ENCODE peak calls at places on chromosomes 4 and X, in seven cellular contexts. F is mesenchymal stem cell, W is GM23338, P is DND-41, Q is PC-3, X is astrocyte, U is hepatocyte. O is an unnamed sample.

GRCh38 chrX:131762802-131763234 is 218.9 kb downstream of the OR13H1 start:
- DNase-seq in U (no peak), F (no peak), W (peak), Q (peak), X (peak), P (no peak), O (peak)

GRCh38 chrX:152915541-152916241 is 17.8 kb downstream of the ZNF185 start:
- DNase-seq in W (peak), U (peak), P (peak), F (peak), X (peak), Q (peak), O (peak)

GRCh38 chr4:163748474-163748873 is 254.0 kb downstream of the TMA16 start:
- DNase-seq in F (peak), W (no peak), Q (peak), P (no peak), U (peak), X (no peak), O (no peak)

GRCh38 chrX:23952984-23953907 is 45.4 kb downstream of the CXorf58 start:
- DNase-seq in F (no peak), U (no peak), Q (no peak), W (peak), P (peak), X (no peak), O (peak)

GRCh38 chr4:94653095-94653649 is 104.6 kb upstream of the BMPR1B start:
- DNase-seq in Q (no peak), X (peak), F (no peak), P (no peak), W (no peak), U (no peak), O (no peak)

GRCh38 chr4:15414601-15415091 is 13.2 kb upstream of the C1QTNF7 start:
- DNase-seq in W (no peak), P (no peak), U (no peak), Q (peak), X (peak), F (no peak), O (no peak)

GRCh38 chr4:183600189-183600685 is 58.7 kb downstream of the RWDD4 start:
- DNase-seq in F (peak), W (peak), X (no peak), U (no peak), P (no peak), Q (peak), O (peak)

GRCh38 chr4:154807042-154807630 is 26.1 kb downstream of the RBM46 start:
- DNase-seq in U (peak), W (peak), Q (peak), F (peak), P (no peak), X (peak), O (peak)

GRCh38 chrX:13742397-13743176 is 8.0 kb downstream of the OFD1 start:
- DNase-seq in F (peak), U (peak), P (no peak), W (peak), Q (no peak), X (no peak), O (no peak)

GRCh38 chr4:98627883-98628282 is 30.5 kb downstream of the TSPAN5 start:
- DNase-seq in U (no peak), X (peak), Q (peak), P (no peak), F (no peak), W (no peak), O (no peak)

GRCh38 chrX:153946910-153947769 is 2.7 kb upstream of the RENBP start:
- DNase-seq in U (peak), P (peak), X (peak), W (peak), Q (peak), F (peak), O (peak)

GRCh38 chr4:139814285-139815015 is 148.8 kb downstream of the MGST2 start:
- DNase-seq in Q (no peak), U (no peak), X (peak), F (peak), P (no peak), W (no peak), O (no peak)

GRCh38 chrX:49754238-49754857 is 58.6 kb upstream of the PAGE1 start:
- DNase-seq in U (peak), Q (peak), W (peak), X (peak), P (peak), F (peak), O (peak)

GRCh38 chr4:4990857-4991540 is 28.3 kb downstream of the CYTL1 start:
- DNase-seq in F (peak), U (peak), Q (peak), X (peak), P (no peak), W (no peak), O (no peak)

GRCh38 chrX:79325263-79325958 is 41.7 kb downstream of the ITM2A start:
- DNase-seq in W (peak), U (no peak), P (no peak), X (no peak), F (no peak), Q (peak), O (no peak)

GRCh38 chrX:47160781-47161180 is 15.8 kb downstream of the RBM10 start:
- DNase-seq in F (no peak), Q (no peak), U (no peak), P (no peak), W (no peak), X (no peak), O (no peak)

GRCh38 chrX:30965751-30966150 is 76.7 kb upstream of the TAB3 start:
- DNase-seq in W (no peak), Q (no peak), X (no peak), F (no peak), U (no peak), P (no peak), O (no peak)

GRCh38 chrX:71976753-71977152 is 66.1 kb downstream of the NHSL2 start:
- DNase-seq in W (no peak), F (no peak), X (no peak), U (no peak), Q (no peak), P (no peak), O (no peak)

GRCh38 chr4:5238106-5238505 is 186.8 kb downstream of the STK32B start:
- DNase-seq in X (peak), P (no peak), F (no peak), W (no peak), U (no peak), Q (no peak), O (no peak)

GRCh38 chr4:75412746-75413145 is 101.5 kb downstream of the RCHY1 start:
- DNase-seq in F (no peak), P (no peak), Q (no peak), W (no peak), X (no peak), U (no peak), O (no peak)

GRCh38 chr4:80186666-80187065 is 10.6 kb upstream of the PRDM8 start:
- DNase-seq in X (no peak), Q (no peak), W (no peak), U (no peak), P (no peak), F (no peak), O (no peak)

GRCh38 chrX:101260435-101260834 is 30.7 kb downstream of the TAF7L start:
- DNase-seq in F (peak), P (no peak), U (peak), X (no peak), Q (peak), W (peak), O (peak)

GRCh38 chr4:123438031-123438430 is 41.4 kb downstream of the SPRY1 start:
- DNase-seq in W (no peak), U (no peak), F (peak), P (no peak), Q (no peak), X (no peak), O (no peak)

GRCh38 chr4:43339435-43339834 is 446.9 kb downstream of the GRXCR1 start:
- DNase-seq in X (peak), U (no peak), F (peak), Q (peak), W (no peak), P (no peak), O (no peak)

GRCh38 chr4:96916731-96917130 is 1076.8 kb downstream of the PDHA2 start:
- DNase-seq in X (no peak), P (no peak), W (peak), U (no peak), Q (no peak), F (no peak), O (no peak)

GRCh38 chrX:40687169-40687568 is 39.8 kb upstream of the CXorf38 start:
- DNase-seq in Q (no peak), P (no peak), X (no peak), W (no peak), F (no peak), U (no peak), O (no peak)

GRCh38 chrX:124275167-124275894 is 57.1 kb upstream of the TEX13D start:
- DNase-seq in F (no peak), W (no peak), X (no peak), P (no peak), Q (no peak), U (no peak), O (no peak)

GRCh38 chr4:98728433-98728832 is 70.0 kb upstream of the TSPAN5 start:
- DNase-seq in F (peak), Q (peak), X (peak), P (peak), W (no peak), U (peak), O (no peak)

GRCh38 chr4:52093466-52093865 is 42.4 kb downstream of the SPATA18 start:
- DNase-seq in Q (no peak), F (no peak), P (no peak), U (no peak), X (no peak), W (no peak), O (no peak)

GRCh38 chr4:119733431-119733830 is 104.8 kb upstream of the PDE5A start:
- DNase-seq in F (peak), P (no peak), Q (peak), X (peak), U (no peak), W (no peak), O (no peak)

GRCh38 chr4:183636488-183636887 is 22.5 kb downstream of the RWDD4 start:
- DNase-seq in U (peak), Q (peak), X (no peak), F (no peak), W (peak), P (no peak), O (no peak)

GRCh38 chr4:88320780-88321373 is 36.5 kb upstream of the PPM1K start:
- DNase-seq in X (peak), F (peak), Q (peak), W (peak), U (no peak), P (peak), O (peak)

GRCh38 chr4:7980036-7980435 is 40.4 kb upstream of the AFAP1 start:
- DNase-seq in F (no peak), U (no peak), X (peak), P (no peak), W (no peak), Q (peak), O (no peak)

GRCh38 chr4:16270654-16271328 is 44.5 kb upstream of the TAPT1 start:
- DNase-seq in W (peak), F (no peak), P (no peak), Q (peak), X (no peak), U (no peak), O (no peak)

GRCh38 chr4:123443401-123444297 is 47.1 kb downstream of the SPRY1 start:
- DNase-seq in U (no peak), Q (no peak), F (peak), W (peak), P (peak), X (no peak), O (no peak)

DNA sequence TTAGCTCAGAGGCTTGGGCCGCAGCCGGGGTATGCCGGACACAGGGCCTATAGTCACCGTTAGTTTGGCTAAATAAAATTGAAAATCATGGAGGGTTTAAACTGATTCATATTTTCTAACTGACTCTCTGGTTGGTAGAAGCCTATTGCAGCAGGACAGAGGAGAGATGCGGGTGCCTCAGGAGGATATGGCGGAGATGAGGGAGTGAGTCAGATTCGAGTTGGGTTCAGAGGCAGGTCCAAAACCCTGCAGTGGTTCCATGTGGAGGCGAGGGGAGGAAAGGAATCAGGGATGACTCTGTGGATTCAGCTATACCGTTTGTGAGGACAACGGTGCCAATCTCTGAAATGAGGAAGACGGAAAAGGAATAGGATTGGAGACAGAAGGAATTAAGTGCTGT is 176.6 kb downstream of the PALLD start:
- DNase-seq in P (no peak), Q (no peak), U (no peak), F (no peak), W (no peak), X (no peak), O (no peak)
- H2AFZ ChIP-seq in P (no peak), Q (no peak), U (no peak), F (no peak), W (no peak), X (no peak), O (no peak)

DNA sequence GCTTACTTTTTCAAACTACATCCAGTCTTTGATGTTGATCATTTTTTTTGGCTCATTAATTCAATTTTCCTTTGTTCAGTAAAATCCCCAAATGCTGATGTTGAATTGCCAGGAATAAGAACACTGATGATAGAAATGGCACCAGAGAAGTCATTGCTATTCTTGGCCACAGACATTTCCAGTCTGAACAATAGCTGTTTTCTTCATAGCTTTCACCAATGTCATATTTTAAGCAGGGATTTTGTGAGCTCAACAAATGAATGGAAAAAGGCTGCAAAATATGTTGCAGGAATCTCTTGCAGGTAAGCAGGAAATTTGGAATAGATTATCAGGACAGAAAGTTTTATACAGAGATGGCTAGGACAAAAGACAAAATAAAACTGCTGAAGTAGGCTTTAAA is 40.5 kb upstream of the GLRB start:
- DNase-seq in X (no peak), Q (no peak), W (no peak), U (no peak), P (no peak), F (no peak), O (no peak)
- H2AFZ ChIP-seq in X (no peak), Q (no peak), W (no peak), U (no peak), P (no peak), F (no peak), O (no peak)

GRCh38 chrX:120036704-120037103 is 40.8 kb downstream of the RHOXF2B start:
- DNase-seq in W (peak), F (no peak), X (no peak), Q (no peak), U (no peak), P (no peak), O (no peak)
- H2AFZ ChIP-seq in W (no peak), F (no peak), X (no peak), Q (no peak), U (no peak), P (no peak), O (no peak)

GRCh38 chr4:82890602-82890912 is 396 bp downstream of the SEC31A start:
- DNase-seq in X (no peak), W (no peak), U (no peak), F (no peak), Q (peak), P (no peak), O (no peak)
- H2AFZ ChIP-seq in X (peak), W (peak), U (peak), F (no peak), Q (peak), P (peak), O (peak)

GRCh38 chrX:110086916-110087484 is 84.1 kb downstream of the TMEM164 start:
- DNase-seq in W (peak), P (no peak), X (peak), Q (peak), U (peak), F (peak), O (no peak)

GRCh38 chrX:110082156-110082555 is 79.2 kb downstream of the TMEM164 start:
- DNase-seq in U (no peak), F (peak), Q (peak), X (peak), P (no peak), W (no peak), O (no peak)

GRCh38 chrX:110086162-110086915 is 83.4 kb downstream of the TMEM164 start:
- DNase-seq in P (no peak), F (peak), U (no peak), Q (peak), W (no peak), X (peak), O (no peak)

GRCh38 chrX:110089656-110090404 is 86.9 kb downstream of the TMEM164 start:
- DNase-seq in P (peak), Q (no peak), U (no peak), F (peak), X (peak), W (no peak), O (peak)

GRCh38 chrX:110087485-110088356 is 84.8 kb downstream of the TMEM164 start:
- DNase-seq in X (peak), P (no peak), U (peak), W (no peak), Q (peak), F (peak), O (no peak)
- H2AFZ ChIP-seq in X (no peak), P (no peak), U (no peak), W (no peak), Q (no peak), F (no peak), O (no peak)

O was measured in Karpas-422.